ENCODE peak calls at places on chromosomes 1 and 21, in six cellular contexts. One of them, this sample, is unnamed.

GRCh38 chr1:6180578-6181311 is 624 bp upstream of the CHD5 start:
- DNase-seq in left ventricle myocardium inferior: no peak
- DNase-seq in CD4-positive, alpha-beta T cell: no peak
- DNase-seq in PC-9: no peak
- DNase-seq in progenitor cell of endocrine pancreas: no peak
- DNase-seq in LNCaP clone FGC: no peak
- DNase-seq in this sample: no peak

GRCh38 chr1:2561898-2562895 is 6.0 kb downstream of the TNFRSF14 start:
- DNase-seq in left ventricle myocardium inferior: no peak
- DNase-seq in CD4-positive, alpha-beta T cell: no peak
- DNase-seq in PC-9: no peak
- DNase-seq in progenitor cell of endocrine pancreas: peak; percentile 9
- DNase-seq in LNCaP clone FGC: no peak
- DNase-seq in this sample: no peak

GRCh38 chr1:22048351-22049192 is 3.9 kb upstream of the CDC42 start:
- DNase-seq in left ventricle myocardium inferior: no peak
- DNase-seq in CD4-positive, alpha-beta T cell: no peak
- DNase-seq in PC-9: peak; percentile 67
- DNase-seq in progenitor cell of endocrine pancreas: no peak
- DNase-seq in LNCaP clone FGC: no peak
- DNase-seq in this sample: no peak

GRCh38 chr1:119984771-119985170 is 84.7 kb downstream of the NOTCH2 start:
- DNase-seq in left ventricle myocardium inferior: no peak
- DNase-seq in CD4-positive, alpha-beta T cell: no peak
- DNase-seq in PC-9: no peak
- DNase-seq in progenitor cell of endocrine pancreas: no peak
- DNase-seq in LNCaP clone FGC: no peak
- DNase-seq in this sample: no peak

GRCh38 chr1:206738370-206739366 is 31.9 kb upstream of the IL19 start:
- DNase-seq in left ventricle myocardium inferior: no peak
- DNase-seq in CD4-positive, alpha-beta T cell: no peak
- DNase-seq in PC-9: peak; percentile 49
- DNase-seq in progenitor cell of endocrine pancreas: no peak
- DNase-seq in LNCaP clone FGC: peak; percentile 58
- DNase-seq in this sample: no peak

GRCh38 chr1:19957779-19958178 is 21.6 kb downstream of the PLA2G2A start:
- DNase-seq in left ventricle myocardium inferior: no peak
- DNase-seq in CD4-positive, alpha-beta T cell: no peak
- DNase-seq in PC-9: no peak
- DNase-seq in progenitor cell of endocrine pancreas: no peak
- DNase-seq in LNCaP clone FGC: no peak
- DNase-seq in this sample: no peak

GRCh38 chr21:20802631-20803260 is 195.5 kb upstream of the NCAM2 start:
- DNase-seq in left ventricle myocardium inferior: no peak
- DNase-seq in CD4-positive, alpha-beta T cell: no peak
- DNase-seq in PC-9: no peak
- DNase-seq in progenitor cell of endocrine pancreas: no peak
- DNase-seq in LNCaP clone FGC: no peak
- DNase-seq in this sample: no peak

GRCh38 chr1:34164510-34165381 is at the start of gene CSMD2:
- DNase-seq in left ventricle myocardium inferior: peak; percentile 18
- DNase-seq in CD4-positive, alpha-beta T cell: no peak
- DNase-seq in PC-9: no peak
- DNase-seq in progenitor cell of endocrine pancreas: peak; percentile 42
- DNase-seq in LNCaP clone FGC: no peak
- DNase-seq in this sample: no peak

GRCh38 chr1:173084292-173084691 is 33.6 kb upstream of the TNFSF18 start:
- DNase-seq in left ventricle myocardium inferior: no peak
- DNase-seq in CD4-positive, alpha-beta T cell: no peak
- DNase-seq in PC-9: no peak
- DNase-seq in progenitor cell of endocrine pancreas: no peak
- DNase-seq in LNCaP clone FGC: no peak
- DNase-seq in this sample: no peak

GRCh38 chr1:13764533-13764932 is 64.5 kb downstream of the PRDM2 start:
- DNase-seq in left ventricle myocardium inferior: no peak
- DNase-seq in CD4-positive, alpha-beta T cell: no peak
- DNase-seq in PC-9: no peak
- DNase-seq in progenitor cell of endocrine pancreas: no peak
- DNase-seq in LNCaP clone FGC: no peak
- DNase-seq in this sample: no peak

GRCh38 chr1:8026976-8027747 is 1.1 kb upstream of the ERRFI1 start:
- DNase-seq in left ventricle myocardium inferior: no peak
- DNase-seq in CD4-positive, alpha-beta T cell: no peak
- DNase-seq in PC-9: no peak
- DNase-seq in progenitor cell of endocrine pancreas: peak; percentile 59
- DNase-seq in LNCaP clone FGC: no peak
- DNase-seq in this sample: no peak

GRCh38 chr1:117015701-117016100 is 14.1 kb downstream of the CD101 start:
- DNase-seq in left ventricle myocardium inferior: no peak
- DNase-seq in CD4-positive, alpha-beta T cell: no peak
- DNase-seq in PC-9: no peak
- DNase-seq in progenitor cell of endocrine pancreas: no peak
- DNase-seq in LNCaP clone FGC: no peak
- DNase-seq in this sample: no peak

GRCh38 chr1:224558904-224559303 is 57.2 kb upstream of the CNIH3 start:
- DNase-seq in left ventricle myocardium inferior: no peak
- DNase-seq in CD4-positive, alpha-beta T cell: no peak
- DNase-seq in PC-9: no peak
- DNase-seq in progenitor cell of endocrine pancreas: no peak
- DNase-seq in LNCaP clone FGC: no peak
- DNase-seq in this sample: no peak

GRCh38 chr1:169091480-169091941 is 15.0 kb upstream of the ATP1B1 start:
- DNase-seq in left ventricle myocardium inferior: no peak
- DNase-seq in CD4-positive, alpha-beta T cell: no peak
- DNase-seq in PC-9: no peak
- DNase-seq in progenitor cell of endocrine pancreas: no peak
- DNase-seq in LNCaP clone FGC: no peak
- DNase-seq in this sample: no peak

GRCh38 chr1:40096646-40096976 is 441 bp downstream of the PPT1 start:
- DNase-seq in left ventricle myocardium inferior: no peak
- DNase-seq in CD4-positive, alpha-beta T cell: no peak
- DNase-seq in PC-9: no peak
- DNase-seq in progenitor cell of endocrine pancreas: no peak
- DNase-seq in LNCaP clone FGC: no peak
- DNase-seq in this sample: no peak

GRCh38 chr1:24999426-24999825 is 69.3 kb upstream of the RUNX3 start:
- DNase-seq in left ventricle myocardium inferior: no peak
- DNase-seq in CD4-positive, alpha-beta T cell: no peak
- DNase-seq in PC-9: no peak
- DNase-seq in progenitor cell of endocrine pancreas: no peak
- DNase-seq in LNCaP clone FGC: no peak
- DNase-seq in this sample: no peak

GRCh38 chr1:3034162-3034561 is 12.9 kb downstream of the ACTRT2 start:
- DNase-seq in left ventricle myocardium inferior: no peak
- DNase-seq in CD4-positive, alpha-beta T cell: no peak
- DNase-seq in PC-9: no peak
- DNase-seq in progenitor cell of endocrine pancreas: no peak
- DNase-seq in LNCaP clone FGC: no peak
- DNase-seq in this sample: no peak

GRCh38 chr1:245301162-245301580 is 146.4 kb downstream of the KIF26B start:
- DNase-seq in left ventricle myocardium inferior: peak; percentile 30
- DNase-seq in CD4-positive, alpha-beta T cell: no peak
- DNase-seq in PC-9: no peak
- DNase-seq in progenitor cell of endocrine pancreas: no peak
- DNase-seq in LNCaP clone FGC: no peak
- DNase-seq in this sample: no peak

GRCh38 chr1:239976130-239976968 is 115.3 kb upstream of the FMN2 start:
- DNase-seq in left ventricle myocardium inferior: no peak
- DNase-seq in CD4-positive, alpha-beta T cell: peak; percentile 12
- DNase-seq in PC-9: peak; percentile 44
- DNase-seq in progenitor cell of endocrine pancreas: peak; percentile 32
- DNase-seq in LNCaP clone FGC: peak; percentile 15
- DNase-seq in this sample: no peak

GRCh38 chr1:42962641-42963377 is 4.1 kb upstream of the SLC2A1 start:
- DNase-seq in left ventricle myocardium inferior: peak; percentile 36
- DNase-seq in CD4-positive, alpha-beta T cell: no peak
- DNase-seq in PC-9: no peak
- DNase-seq in progenitor cell of endocrine pancreas: no peak
- DNase-seq in LNCaP clone FGC: no peak
- DNase-seq in this sample: no peak

GRCh38 chr1:44417351-44418021 is 12.4 kb downstream of the RNF220 start:
- DNase-seq in left ventricle myocardium inferior: peak; percentile 40
- DNase-seq in CD4-positive, alpha-beta T cell: no peak
- DNase-seq in PC-9: no peak
- DNase-seq in progenitor cell of endocrine pancreas: peak; percentile 43
- DNase-seq in LNCaP clone FGC: no peak
- DNase-seq in this sample: no peak

GRCh38 chr1:167093863-167094516 is at the start of gene STYXL2:
- DNase-seq in left ventricle myocardium inferior: peak; percentile 35
- DNase-seq in CD4-positive, alpha-beta T cell: no peak
- DNase-seq in PC-9: no peak
- DNase-seq in progenitor cell of endocrine pancreas: no peak
- DNase-seq in LNCaP clone FGC: no peak
- DNase-seq in this sample: no peak

GRCh38 chr1:162210171-162210570 is 140.7 kb downstream of the NOS1AP start:
- DNase-seq in left ventricle myocardium inferior: no peak
- DNase-seq in CD4-positive, alpha-beta T cell: no peak
- DNase-seq in PC-9: no peak
- DNase-seq in progenitor cell of endocrine pancreas: no peak
- DNase-seq in LNCaP clone FGC: no peak
- DNase-seq in this sample: no peak

GRCh38 chr21:26461500-26461899 is 111.6 kb downstream of the CYYR1 start:
- DNase-seq in left ventricle myocardium inferior: no peak
- DNase-seq in CD4-positive, alpha-beta T cell: no peak
- DNase-seq in PC-9: no peak
- DNase-seq in progenitor cell of endocrine pancreas: no peak
- DNase-seq in LNCaP clone FGC: no peak
- DNase-seq in this sample: no peak

GRCh38 chr1:150235436-150235851 is 468 bp downstream of the ANP32E start:
- DNase-seq in left ventricle myocardium inferior: no peak
- DNase-seq in CD4-positive, alpha-beta T cell: no peak
- DNase-seq in PC-9: no peak
- DNase-seq in progenitor cell of endocrine pancreas: no peak
- DNase-seq in LNCaP clone FGC: no peak
- DNase-seq in this sample: peak; percentile 53

DNA sequence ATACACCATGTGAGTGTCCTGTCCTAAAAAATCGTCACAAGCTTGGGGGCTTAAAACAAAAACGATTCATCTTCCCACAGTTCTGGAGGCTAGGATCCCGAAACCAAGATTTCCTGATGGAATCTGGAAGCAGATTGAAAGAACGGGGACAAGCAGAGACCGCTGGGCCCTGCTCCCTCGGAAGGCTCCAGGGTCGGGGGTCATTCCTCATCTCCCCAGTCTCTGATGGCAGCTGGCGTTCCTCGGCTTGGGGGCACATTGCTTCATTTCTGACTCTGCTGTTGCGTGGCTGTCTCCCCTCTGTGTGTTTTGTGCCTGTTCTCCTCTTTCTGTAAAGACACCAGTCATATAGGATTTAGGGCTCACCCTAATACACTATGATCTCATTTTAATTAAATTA is 114.2 kb upstream of the TMPRSS2 start:
- DNase-seq in left ventricle myocardium inferior: no peak
- DNase-seq in CD4-positive, alpha-beta T cell: no peak
- DNase-seq in PC-9: no peak
- DNase-seq in progenitor cell of endocrine pancreas: no peak
- DNase-seq in LNCaP clone FGC: no peak
- DNase-seq in this sample: no peak
- TF ChIP-seq CTCF in left ventricle myocardium inferior: no peak
- TF ChIP-seq CTCF in CD4-positive, alpha-beta T cell: no peak
- TF ChIP-seq CTCF in PC-9: no peak
- TF ChIP-seq CTCF in progenitor cell of endocrine pancreas: no peak
- TF ChIP-seq CTCF in LNCaP clone FGC: no peak
- TF ChIP-seq CTCF in this sample: no peak

GRCh38 chr1:229148743-229149142 is 122.2 kb upstream of the RAB4A start:
- DNase-seq in left ventricle myocardium inferior: no peak
- DNase-seq in CD4-positive, alpha-beta T cell: no peak
- DNase-seq in PC-9: no peak
- DNase-seq in progenitor cell of endocrine pancreas: no peak
- DNase-seq in LNCaP clone FGC: no peak
- DNase-seq in this sample: no peak

GRCh38 chr1:229147086-229147485 is 123.8 kb upstream of the RAB4A start:
- DNase-seq in left ventricle myocardium inferior: no peak
- DNase-seq in CD4-positive, alpha-beta T cell: no peak
- DNase-seq in PC-9: no peak
- DNase-seq in progenitor cell of endocrine pancreas: no peak
- DNase-seq in LNCaP clone FGC: no peak
- DNase-seq in this sample: no peak

GRCh38 chr1:229149435-229149834 is 121.5 kb upstream of the RAB4A start:
- DNase-seq in left ventricle myocardium inferior: no peak
- DNase-seq in CD4-positive, alpha-beta T cell: no peak
- DNase-seq in PC-9: no peak
- DNase-seq in progenitor cell of endocrine pancreas: no peak
- DNase-seq in LNCaP clone FGC: no peak
- DNase-seq in this sample: no peak

GRCh38 chr1:229150518-229150917 is 120.4 kb upstream of the RAB4A start:
- DNase-seq in left ventricle myocardium inferior: no peak
- DNase-seq in CD4-positive, alpha-beta T cell: no peak
- DNase-seq in PC-9: no peak
- DNase-seq in progenitor cell of endocrine pancreas: no peak
- DNase-seq in LNCaP clone FGC: no peak
- DNase-seq in this sample: no peak

GRCh38 chr1:229148041-229148671 is 122.8 kb upstream of the RAB4A start:
- DNase-seq in left ventricle myocardium inferior: peak; percentile 37
- DNase-seq in CD4-positive, alpha-beta T cell: no peak
- DNase-seq in PC-9: no peak
- DNase-seq in progenitor cell of endocrine pancreas: peak; percentile 50
- DNase-seq in LNCaP clone FGC: no peak
- DNase-seq in this sample: no peak
- TF ChIP-seq CTCF in left ventricle myocardium inferior: no peak
- TF ChIP-seq CTCF in CD4-positive, alpha-beta T cell: no peak
- TF ChIP-seq CTCF in PC-9: no peak
- TF ChIP-seq CTCF in progenitor cell of endocrine pancreas: no peak
- TF ChIP-seq CTCF in LNCaP clone FGC: no peak
- TF ChIP-seq CTCF in this sample: no peak

DNA sequence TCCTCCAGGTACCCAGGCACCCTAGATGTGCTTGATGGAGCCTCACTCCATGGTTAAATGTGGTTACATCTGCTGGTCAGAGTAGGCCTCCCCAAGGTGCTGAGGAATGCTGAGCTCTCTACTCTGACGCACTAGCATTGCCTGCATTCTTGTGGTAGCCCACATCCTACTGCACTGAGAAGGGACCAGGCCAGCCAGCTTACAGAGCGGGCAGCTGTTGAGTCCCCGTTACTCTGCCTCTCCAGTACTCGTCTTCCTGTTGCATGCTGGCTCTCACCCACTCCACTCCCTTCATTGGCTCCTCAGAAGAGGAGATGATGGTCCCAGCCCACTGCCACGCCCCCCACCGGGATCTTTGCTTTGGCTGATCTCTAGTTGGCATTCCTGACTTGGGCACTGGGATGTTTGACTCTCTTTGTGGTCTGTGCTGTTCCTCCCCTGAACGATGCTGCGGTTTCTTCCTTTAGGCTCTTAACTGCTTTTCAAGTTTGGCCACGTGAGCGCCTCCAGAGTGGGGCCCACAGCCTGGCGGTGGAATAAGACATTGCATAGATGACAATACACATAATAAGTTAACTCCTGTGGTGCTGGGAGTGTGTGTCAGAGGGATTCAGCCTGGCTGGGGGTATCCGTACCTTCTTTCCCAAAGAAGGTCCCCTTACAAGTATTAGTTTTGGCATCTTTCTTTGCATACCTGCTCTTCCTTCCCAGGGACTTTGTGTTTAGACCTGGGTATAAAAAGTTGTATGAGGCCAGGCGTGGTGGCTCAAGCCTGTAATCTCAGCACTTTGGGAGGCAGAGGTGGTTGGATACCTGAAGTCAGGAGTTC is 18.6 kb downstream of the AZIN2 start:
- DNase-seq in left ventricle myocardium inferior: no peak
- DNase-seq in CD4-positive, alpha-beta T cell: peak; percentile 59
- DNase-seq in PC-9: peak; percentile 97
- DNase-seq in progenitor cell of endocrine pancreas: no peak
- DNase-seq in LNCaP clone FGC: no peak
- DNase-seq in this sample: no peak
- TF ChIP-seq CTCF in left ventricle myocardium inferior: no peak
- TF ChIP-seq CTCF in CD4-positive, alpha-beta T cell: peak; percentile 75
- TF ChIP-seq CTCF in PC-9: peak; percentile 62
- TF ChIP-seq CTCF in progenitor cell of endocrine pancreas: no peak
- TF ChIP-seq CTCF in LNCaP clone FGC: no peak
- TF ChIP-seq CTCF in this sample: no peak

GRCh38 chr1:86082183-86082582 is 74.4 kb downstream of the COL24A1 start:
- DNase-seq in left ventricle myocardium inferior: no peak
- DNase-seq in CD4-positive, alpha-beta T cell: no peak
- DNase-seq in PC-9: no peak
- DNase-seq in progenitor cell of endocrine pancreas: no peak
- DNase-seq in LNCaP clone FGC: no peak
- DNase-seq in this sample: no peak
- TF ChIP-seq CTCF in left ventricle myocardium inferior: no peak
- TF ChIP-seq CTCF in CD4-positive, alpha-beta T cell: no peak
- TF ChIP-seq CTCF in PC-9: peak; percentile 52
- TF ChIP-seq CTCF in progenitor cell of endocrine pancreas: peak; percentile 26
- TF ChIP-seq CTCF in LNCaP clone FGC: no peak
- TF ChIP-seq CTCF in this sample: peak; percentile 9

This sample was measured in D721Med.